ENCODE peak calls at places on chromosomes 6 and 20, in eight cellular contexts. R, Q, U, M, L, G, N and W are unnamed samples.

GRCh38 chr6:137269803-137270202 is 50.6 kb upstream of the IFNGR1 start:
- DNase-seq in R (no peak), G (no peak), U (no peak), M (no peak), L (no peak), N (peak), Q (no peak), W (no peak)

GRCh38 chr6:3348821-3349220 is 90.1 kb downstream of the PSMG4 start:
- DNase-seq in Q (no peak), U (no peak), M (no peak), G (peak), L (no peak), R (no peak), N (no peak), W (no peak)

GRCh38 chr20:6851136-6851535 is 83.7 kb downstream of the BMP2 start:
- DNase-seq in M (no peak), U (no peak), N (no peak), Q (no peak), R (no peak), L (no peak), G (no peak), W (no peak)

GRCh38 chr20:49303211-49303610 is 25.4 kb upstream of the ZNFX1 start:
- DNase-seq in U (no peak), G (no peak), R (no peak), Q (no peak), L (no peak), M (no peak), N (peak), W (no peak)

GRCh38 chr20:32155017-32155965 is 45.8 kb downstream of the TM9SF4 start:
- DNase-seq in U (peak), R (peak), G (peak), N (peak), M (peak), Q (peak), L (peak), W (peak)

GRCh38 chr6:4647414-4648365 is 128.5 kb upstream of the CDYL start:
- DNase-seq in G (peak), R (no peak), N (peak), M (peak), Q (peak), L (peak), U (no peak), W (no peak)

GRCh38 chr6:144630857-144631256 is 345.7 kb downstream of the UTRN start:
- DNase-seq in U (no peak), R (no peak), Q (no peak), N (no peak), M (no peak), G (no peak), L (no peak), W (no peak)

GRCh38 chr20:38979842-38980241 is 17.7 kb downstream of the DHX35 start:
- DNase-seq in G (no peak), N (no peak), Q (no peak), M (no peak), R (no peak), L (no peak), U (no peak), W (no peak)

GRCh38 chr20:4008877-4009276 is 6.5 kb downstream of the RNF24 start:
- DNase-seq in R (no peak), L (no peak), Q (no peak), M (no peak), N (no peak), U (no peak), G (no peak), W (no peak)
- TF ChIP-seq CTCF in R (no peak), L (no peak), Q (no peak), M (no peak), N (no peak), U (peak), G (no peak), W (peak)

GRCh38 chr6:26457796-26458688 is at the start of gene BTN2A1:
- DNase-seq in N (peak), G (peak), M (peak), L (peak), R (peak), Q (peak), U (peak), W (peak)
- TF ChIP-seq CTCF in N (no peak), G (no peak), M (no peak), L (no peak), R (no peak), Q (no peak), U (no peak), W (no peak)

GRCh38 chr20:61561111-61561830 is 309.2 kb downstream of the CDH4 start:
- DNase-seq in G (no peak), L (no peak), U (no peak), M (no peak), R (no peak), Q (no peak), N (no peak), W (no peak)

GRCh38 chr20:61559706-61560315 is 307.8 kb downstream of the CDH4 start:
- DNase-seq in M (no peak), N (no peak), L (no peak), Q (no peak), R (no peak), G (no peak), U (no peak), W (no peak)

GRCh38 chr20:61562897-61563504 is 310.9 kb downstream of the CDH4 start:
- DNase-seq in Q (no peak), U (no peak), R (no peak), L (no peak), N (no peak), G (no peak), M (no peak), W (no peak)

GRCh38 chr20:61558726-61559125 is 306.7 kb downstream of the CDH4 start:
- DNase-seq in N (no peak), L (no peak), G (no peak), U (no peak), M (no peak), Q (peak), R (no peak), W (no peak)

GRCh38 chr20:61560361-61560853 is 308.3 kb downstream of the CDH4 start:
- DNase-seq in M (peak), R (no peak), U (no peak), N (no peak), L (no peak), G (no peak), Q (peak), W (no peak)
- TF ChIP-seq CTCF in M (peak), R (no peak), U (no peak), N (no peak), L (no peak), G (no peak), Q (peak), W (no peak)

GRCh38 chr20:54084727-54085368 is 14.5 kb upstream of the BCAS1 start:
- DNase-seq in Q (no peak), N (no peak), G (no peak), M (no peak), L (no peak), R (no peak), U (no peak), W (no peak)

GRCh38 chr20:54085425-54085824 is 15.0 kb upstream of the BCAS1 start:
- DNase-seq in G (no peak), Q (no peak), R (no peak), M (no peak), U (no peak), N (no peak), L (no peak), W (no peak)

GRCh38 chr20:54085910-54086309 is 15.5 kb upstream of the BCAS1 start:
- DNase-seq in L (no peak), R (no peak), M (no peak), U (no peak), N (no peak), G (no peak), Q (no peak), W (no peak)

GRCh38 chr20:54088430-54088829 is 18.0 kb upstream of the BCAS1 start:
- DNase-seq in Q (no peak), U (no peak), R (no peak), L (no peak), G (no peak), N (no peak), M (no peak), W (no peak)

DNA sequence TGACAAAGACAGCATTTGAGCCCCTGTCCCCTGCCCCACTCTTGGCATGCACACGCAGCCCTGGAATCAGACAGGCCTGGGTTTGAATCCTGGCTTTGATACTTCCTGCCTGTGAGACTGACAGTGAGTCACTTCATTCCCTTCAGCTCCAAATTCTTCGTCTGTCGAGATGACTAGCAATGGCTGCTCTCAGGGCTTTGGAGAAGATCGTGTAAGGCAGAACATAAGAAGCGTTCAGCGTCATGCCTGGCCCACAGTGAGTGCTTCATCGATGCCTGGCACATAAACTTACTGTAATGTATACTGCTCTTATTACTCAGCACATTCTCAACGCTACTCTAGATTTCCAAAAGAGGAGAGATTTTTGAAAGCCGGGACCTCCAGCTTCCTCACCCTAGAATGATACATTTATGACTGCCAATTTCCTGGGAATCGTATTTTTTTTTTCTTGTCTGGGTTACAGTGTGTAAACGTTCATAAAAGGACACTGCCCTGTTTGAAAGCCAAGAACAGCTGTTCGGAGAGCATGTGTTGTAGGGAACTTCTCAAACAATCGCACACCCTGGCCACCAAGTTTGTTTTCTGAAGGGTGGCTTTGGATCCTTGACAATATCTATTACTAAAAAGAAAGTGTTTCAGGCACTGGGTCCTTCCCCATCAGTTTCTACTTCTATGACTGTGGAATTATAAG is 16.2 kb upstream of the BCAS1 start:
- DNase-seq in U (no peak), Q (peak), L (no peak), R (no peak), N (peak), G (no peak), M (no peak), W (no peak)
- TF ChIP-seq CTCF in U (no peak), Q (no peak), L (no peak), R (no peak), N (no peak), G (no peak), M (no peak), W (no peak)

DNA sequence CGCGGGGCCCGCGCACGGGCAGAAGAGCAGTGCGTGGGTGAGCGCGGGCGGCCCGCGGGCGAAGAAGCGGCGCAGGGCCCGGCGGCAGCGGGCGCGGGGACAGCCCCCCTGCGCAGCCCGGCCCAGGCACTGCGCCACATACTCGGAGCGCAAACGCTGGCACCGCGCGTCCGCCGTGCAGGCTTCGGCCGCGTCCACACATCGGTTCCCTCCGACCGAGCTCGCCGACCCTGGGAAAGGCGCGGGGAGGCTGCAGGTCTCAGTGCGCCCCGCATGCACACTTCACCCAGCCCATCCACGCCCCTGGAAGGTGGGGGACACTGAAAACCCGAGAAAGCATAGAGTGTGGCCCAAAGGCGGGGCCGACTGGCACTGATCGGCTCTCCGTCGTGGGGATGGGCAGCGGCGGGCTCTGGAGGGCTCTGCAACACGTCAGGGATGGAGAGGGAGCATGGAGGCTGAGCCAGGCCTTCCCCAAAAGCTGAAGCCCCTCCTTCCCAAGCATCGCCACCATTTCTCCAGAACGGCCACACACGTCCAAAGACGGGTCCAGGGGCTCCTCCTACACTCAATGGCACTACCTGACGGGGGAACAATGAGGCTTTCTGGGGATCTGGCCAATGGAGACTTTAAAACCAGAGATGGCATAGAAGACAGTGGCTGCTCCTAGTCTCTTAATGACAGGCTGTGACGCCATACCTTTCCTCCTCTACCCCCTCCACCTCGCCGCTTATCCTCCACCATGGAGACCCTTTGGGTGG is 2.0 kb downstream of the GFRA4 start:
- DNase-seq in Q (no peak), R (no peak), U (no peak), N (no peak), L (no peak), M (no peak), G (peak), W (no peak)
- TF ChIP-seq CTCF in Q (no peak), R (no peak), U (no peak), N (no peak), L (no peak), M (no peak), G (no peak), W (no peak)

DNA sequence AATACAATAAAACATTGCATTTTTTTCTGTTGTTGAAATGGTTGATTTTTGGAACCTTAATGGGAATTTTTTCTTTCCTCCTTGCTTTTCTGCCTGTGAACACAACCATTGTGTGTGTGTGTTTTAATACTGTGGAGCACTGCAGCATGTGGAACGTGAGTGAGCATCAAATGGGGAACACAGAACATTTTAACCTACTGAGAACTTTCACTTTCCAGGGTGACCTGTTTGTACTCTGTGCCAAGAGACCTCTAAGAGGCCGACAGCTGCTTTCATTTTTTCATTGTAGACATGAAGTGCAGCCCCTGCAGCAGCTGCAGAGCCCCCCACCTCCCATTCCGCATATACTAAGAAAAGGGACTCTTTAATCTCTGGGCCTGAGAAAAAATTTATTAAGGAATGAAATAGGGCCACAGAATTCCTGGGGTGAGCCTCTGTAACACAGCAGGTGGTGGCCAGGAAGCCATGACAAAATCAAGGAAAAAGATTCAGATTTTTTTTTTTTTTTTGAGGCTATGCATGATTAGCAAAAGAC is 503.2 kb downstream of the CD109 start:
- DNase-seq in Q (no peak), U (no peak), G (no peak), N (no peak), R (no peak), M (no peak), L (no peak), W (no peak)
- TF ChIP-seq CTCF in Q (no peak), U (no peak), G (no peak), N (no peak), R (no peak), M (no peak), L (no peak), W (no peak)

DNA sequence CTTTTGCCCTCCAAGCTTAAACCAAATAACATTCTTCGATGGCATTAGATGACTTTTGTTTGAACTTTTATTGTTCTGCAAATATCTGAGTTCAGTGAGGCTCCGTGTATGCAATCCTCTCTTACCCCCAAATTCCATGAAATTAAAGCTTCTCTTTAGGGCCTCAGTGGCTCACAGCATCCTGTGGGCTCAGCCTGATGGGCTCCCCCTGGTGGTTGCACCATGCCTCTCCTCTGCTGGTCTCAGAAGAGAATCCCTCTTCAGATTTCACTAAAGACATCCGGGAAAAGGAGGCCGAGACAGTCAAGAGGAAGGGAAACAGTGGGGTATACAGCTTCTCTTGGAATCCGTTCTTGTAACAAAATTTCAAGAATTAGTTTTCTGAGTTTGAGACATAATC is 331.6 kb upstream of the NT5E start:
- DNase-seq in L (no peak), N (no peak), Q (no peak), R (no peak), G (no peak), U (no peak), M (no peak), W (no peak)
- TF ChIP-seq CTCF in L (no peak), N (peak), Q (no peak), R (no peak), G (no peak), U (no peak), M (peak), W (no peak)

GRCh38 chr20:37796121-37796520 is 102.3 kb downstream of the CTNNBL1 start:
- DNase-seq in G (no peak), N (peak), U (no peak), M (no peak), Q (no peak), L (no peak), R (no peak), W (no peak)
- TF ChIP-seq CTCF in G (no peak), N (no peak), U (no peak), M (no peak), Q (no peak), L (no peak), R (no peak), W (no peak)

GRCh38 chr20:12570371-12570770 is 438.4 kb upstream of the SPTLC3 start:
- DNase-seq in L (no peak), M (no peak), U (no peak), R (no peak), Q (no peak), G (no peak), N (no peak), W (no peak)
- TF ChIP-seq CTCF in L (no peak), M (no peak), U (no peak), R (no peak), Q (no peak), G (no peak), N (no peak), W (no peak)